ENCODE peak calls at places on chromosomes 2 and 18, in eight cellular contexts. G is breast epithelium, X is adrenal gland, W is PC-3, D is fibroblast of lung, J is uterus, C is H9, V is colonic mucosa. I is an unnamed sample. For H3K9me3, the result is how much of the 10 kb centered on the place peaks cover.

GRCh38 chr2:241721852-241722251 is 12.6 kb upstream of the D2HGDH start:
- DNase-seq in G (no peak), X (no peak), W (no peak), D (no peak), J (no peak), C (no peak), V (no peak), I (no peak)

GRCh38 chr2:28633739-28634138 is 117.9 kb upstream of the PPP1CB start:
- DNase-seq in G (no peak), X (no peak), W (peak), D (peak), J (peak), C (no peak), V (no peak), I (no peak)

GRCh38 chr18:76459687-76460350 is 35.2 kb downstream of the ZNF516 start:
- DNase-seq in G (no peak), X (peak), W (peak), D (peak), J (peak), C (peak), V (no peak), I (no peak)

GRCh38 chr2:200411831-200412230 is 98.0 kb downstream of the KCTD18 start:
- DNase-seq in G (no peak), X (no peak), W (no peak), D (peak), J (no peak), C (no peak), V (no peak), I (no peak)

GRCh38 chr2:48175254-48175653 is 269.0 kb upstream of the FBXO11 start:
- DNase-seq in G (no peak), X (no peak), W (peak), D (peak), J (no peak), C (no peak), V (no peak), I (no peak)

GRCh38 chr2:239776441-239777033 is 248.6 kb downstream of the NDUFA10 start:
- DNase-seq in G (no peak), X (no peak), W (no peak), D (no peak), J (no peak), C (peak), V (no peak), I (no peak)

GRCh38 chr18:76565238-76566173 is 70.5 kb upstream of the ZNF516 start:
- DNase-seq in G (peak), X (peak), W (peak), D (peak), J (peak), C (peak), V (peak), I (no peak)

GRCh38 chr2:28950941-28951630 is 30.0 kb upstream of the TOGARAM2 start:
- DNase-seq in G (no peak), X (no peak), W (peak), D (no peak), J (no peak), C (no peak), V (no peak), I (peak)

GRCh38 chr2:37263839-37264238 is 32.4 kb downstream of the NDUFAF7 start:
- DNase-seq in G (no peak), X (no peak), W (no peak), D (no peak), J (no peak), C (no peak), V (no peak), I (no peak)

GRCh38 chr2:162938387-162938786 is 99.8 kb upstream of the KCNH7 start:
- DNase-seq in G (no peak), X (no peak), W (no peak), D (no peak), J (no peak), C (peak), V (no peak), I (no peak)

GRCh38 chr18:59377938-59378337 is 18.9 kb upstream of the LMAN1 start:
- DNase-seq in G (no peak), X (no peak), W (no peak), D (no peak), J (no peak), C (no peak), V (no peak), I (no peak)

GRCh38 chr2:137944714-137945113 is 19.6 kb upstream of the HNMT start:
- DNase-seq in G (no peak), X (no peak), W (no peak), D (no peak), J (no peak), C (no peak), V (no peak), I (no peak)

GRCh38 chr2:174350018-174350417 is 15.3 kb downstream of the SP9 start:
- DNase-seq in G (no peak), X (no peak), W (peak), D (no peak), J (no peak), C (no peak), V (no peak), I (no peak)

GRCh38 chr2:37436324-37436723 is 91.9 kb downstream of the QPCT start:
- DNase-seq in G (no peak), X (no peak), W (no peak), D (no peak), J (no peak), C (no peak), V (no peak), I (no peak)

GRCh38 chr18:76672627-76673026 is 149.7 kb upstream of the ZNF236 start:
- DNase-seq in G (no peak), X (no peak), W (no peak), D (peak), J (peak), C (no peak), V (no peak), I (peak)

GRCh38 chr2:144006139-144006538 is 513.8 kb downstream of the ZEB2 start:
- DNase-seq in G (no peak), X (no peak), W (no peak), D (no peak), J (no peak), C (no peak), V (no peak), I (peak)

GRCh38 chr2:207054521-207054920 is 111.2 kb downstream of the KLF7 start:
- DNase-seq in G (no peak), X (no peak), W (peak), D (no peak), J (no peak), C (no peak), V (no peak), I (no peak)

GRCh38 chr18:21853020-21853419 is 112.4 kb downstream of the MIB1 start:
- DNase-seq in G (no peak), X (no peak), W (no peak), D (peak), J (no peak), C (no peak), V (no peak), I (no peak)

GRCh38 chr2:15941483-15941853 is 1.1 kb downstream of the MYCN start:
- DNase-seq in G (no peak), X (no peak), W (no peak), D (no peak), J (no peak), C (peak), V (peak), I (peak)

GRCh38 chr2:149146876-149147275 is 108.4 kb downstream of the LYPD6B start:
- DNase-seq in G (no peak), X (no peak), W (no peak), D (no peak), J (no peak), C (no peak), V (no peak), I (no peak)

GRCh38 chr2:71347517-71347916 is 15.9 kb downstream of the ZNF638 start:
- DNase-seq in G (no peak), X (no peak), W (peak), D (peak), J (no peak), C (no peak), V (no peak), I (no peak)

GRCh38 chr18:22934789-22935188 is 1.7 kb downstream of the RBBP8 start:
- DNase-seq in G (no peak), X (no peak), W (no peak), D (no peak), J (no peak), C (no peak), V (no peak), I (no peak)

GRCh38 chr2:235855011-235855410 is 313.2 kb downstream of the GBX2 start:
- DNase-seq in G (no peak), X (no peak), W (peak), D (no peak), J (no peak), C (no peak), V (no peak), I (no peak)

GRCh38 chr2:23803965-23804542 is 122.9 kb downstream of the ATAD2B start:
- DNase-seq in G (no peak), X (peak), W (peak), D (peak), J (peak), C (peak), V (no peak), I (peak)

GRCh38 chr2:181070119-181070833 is 89.9 kb downstream of the UBE2E3 start:
- DNase-seq in G (no peak), X (no peak), W (peak), D (peak), J (no peak), C (no peak), V (no peak), I (peak)

GRCh38 chr18:42437646-42438045 is 482.6 kb downstream of the PIK3C3 start:
- DNase-seq in G (no peak), X (peak), W (no peak), D (peak), J (no peak), C (no peak), V (no peak), I (no peak)

GRCh38 chr2:151614159-151614558 is 120.1 kb downstream of the NEB start:
- DNase-seq in G (no peak), X (no peak), W (no peak), D (no peak), J (no peak), C (no peak), V (no peak), I (no peak)
- H3K9me3 ChIP-seq in G (under half), X (under half), W (under half), D (under half), J (under half), C (under half), V (under half), I (under half)

DNA sequence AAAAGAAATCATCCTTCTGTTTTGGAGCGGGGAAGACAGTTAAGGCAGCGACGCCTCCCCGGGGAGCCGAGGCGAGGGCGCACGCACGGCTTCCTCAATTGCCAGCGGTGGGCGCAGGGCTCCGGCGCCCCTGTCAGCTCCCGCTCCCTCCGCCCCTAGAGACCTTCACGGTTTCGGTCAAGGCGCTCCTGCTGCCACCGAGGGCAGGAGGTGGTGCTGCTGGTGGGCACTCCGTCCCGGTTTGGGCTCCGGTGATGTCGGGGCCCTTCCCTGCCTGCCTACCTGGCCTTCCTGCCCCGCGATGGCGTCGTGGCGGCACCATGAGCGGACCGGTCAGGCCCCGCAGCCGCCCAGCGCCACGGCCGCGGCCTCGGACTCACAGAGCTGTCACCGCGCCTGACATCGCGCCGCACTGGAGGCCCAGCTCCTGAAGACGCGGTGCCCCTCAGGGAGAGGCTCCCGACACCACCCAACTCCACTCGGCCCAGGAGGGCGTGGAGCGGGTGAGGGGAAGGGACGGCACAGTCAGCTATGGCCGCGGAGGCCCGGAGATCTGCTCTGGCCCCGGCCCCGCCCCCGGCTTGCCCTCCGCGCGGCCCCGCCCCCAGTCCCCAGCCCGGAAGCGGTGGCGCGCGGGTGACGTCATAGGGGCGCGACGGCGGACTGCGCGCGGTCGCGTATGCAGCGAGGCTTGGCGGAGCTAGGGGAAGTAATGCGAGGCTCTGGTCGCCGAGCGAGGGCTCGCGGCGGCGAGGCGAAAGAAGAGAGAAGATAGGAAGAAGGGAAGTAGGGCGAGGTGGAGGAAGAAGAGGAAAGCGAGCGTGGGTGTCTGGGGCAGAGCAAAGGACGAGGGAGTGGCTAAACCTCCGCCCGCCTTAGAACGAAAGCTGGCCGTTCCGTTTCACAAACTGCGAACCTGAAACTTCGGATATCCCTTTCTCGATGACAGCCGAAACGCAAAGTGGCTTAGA is at the start of gene SLC35F5:
- DNase-seq in G (peak), X (peak), W (peak), D (peak), J (peak), C (peak), V (peak), I (peak)
- H3K9me3 ChIP-seq in G (under half), X (under half), W (under half), D (under half), J (under half), C (under half), V (under half), I (under half)

DNA sequence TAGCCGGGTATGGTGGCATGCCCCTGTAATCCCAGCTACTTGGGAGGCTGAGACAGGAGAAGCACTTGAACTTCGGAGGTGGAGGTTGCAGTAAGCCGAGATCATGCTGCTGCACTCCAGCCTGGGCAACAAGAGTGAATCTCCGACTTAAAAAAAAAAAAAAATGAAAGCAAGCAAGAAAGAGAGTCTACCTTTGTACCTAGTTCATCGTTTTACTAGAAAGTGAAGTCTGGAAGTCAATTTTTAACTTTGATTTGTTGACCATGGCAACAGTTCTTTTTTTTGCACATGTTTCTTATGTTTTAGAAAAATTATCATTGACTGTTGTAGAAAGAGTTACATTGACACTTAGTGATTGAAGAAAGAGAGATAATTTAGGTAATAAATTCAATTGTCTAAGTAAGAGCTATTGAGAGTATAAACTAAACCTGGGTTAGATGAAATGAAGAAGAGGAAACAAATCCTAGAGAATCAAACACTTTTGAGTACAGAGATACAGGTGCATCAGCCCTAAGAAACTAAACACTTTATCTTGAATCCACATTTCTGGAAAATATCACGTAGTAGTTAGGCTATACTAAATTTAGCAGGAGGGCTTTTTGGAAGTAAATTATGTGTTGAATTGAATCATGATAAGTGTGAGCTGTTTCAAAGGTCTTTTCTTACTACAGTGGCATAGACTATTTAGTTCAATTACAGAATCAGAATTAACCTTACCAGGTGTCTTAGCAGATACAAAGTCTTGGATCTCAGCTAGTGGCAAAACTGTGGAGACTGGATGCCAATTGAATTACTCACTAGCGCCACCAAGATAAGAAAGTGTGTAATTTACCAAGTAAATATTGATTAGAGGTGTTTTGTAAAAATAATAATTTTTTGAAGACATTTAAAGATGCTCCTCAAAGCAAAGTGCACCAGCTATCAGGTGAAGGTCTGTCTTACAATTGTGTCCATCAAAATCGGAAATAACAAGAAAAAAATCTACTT is 303.4 kb upstream of the NRXN1 start:
- DNase-seq in G (no peak), X (no peak), W (peak), D (no peak), J (no peak), C (no peak), V (no peak), I (no peak)
- H3K9me3 ChIP-seq in G (under half), X (under half), W (under half), D (under half), J (under half), C (under half), V (under half), I (under half)

GRCh38 chr2:89850881-89851582 is 1159.6 kb downstream of the RPIA start:
- DNase-seq in G (no peak), X (no peak), W (no peak), D (no peak), J (no peak), C (no peak), V (no peak), I (no peak)

GRCh38 chr2:89848114-89848513 is 1156.6 kb downstream of the RPIA start:
- DNase-seq in G (no peak), X (no peak), W (no peak), D (no peak), J (no peak), C (no peak), V (no peak), I (no peak)

GRCh38 chr2:89849731-89850130 is 1158.3 kb downstream of the RPIA start:
- DNase-seq in G (no peak), X (no peak), W (no peak), D (no peak), J (no peak), C (no peak), V (no peak), I (no peak)

GRCh38 chr2:89850481-89850880 is 1159.0 kb downstream of the RPIA start:
- DNase-seq in G (no peak), X (no peak), W (no peak), D (no peak), J (no peak), C (no peak), V (no peak), I (no peak)

DNA sequence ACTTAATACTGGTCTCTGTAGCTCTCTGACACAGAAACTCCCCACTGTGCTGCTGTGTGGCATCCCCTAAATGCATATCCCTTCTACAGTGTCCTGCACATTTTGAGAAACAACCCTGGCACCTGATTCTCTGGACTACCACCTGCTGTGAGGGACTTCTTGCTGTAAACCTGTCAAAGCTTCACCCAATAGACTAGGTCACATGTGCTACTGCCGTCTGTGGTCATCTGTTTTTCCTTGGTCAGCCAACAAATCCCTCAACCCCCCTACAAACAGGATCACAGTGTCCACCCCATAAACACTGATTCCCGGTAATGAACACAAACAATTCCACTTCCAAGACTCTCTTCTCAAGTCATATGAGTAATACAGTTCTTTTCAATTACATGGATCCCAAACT is 1157.3 kb downstream of the RPIA start:
- DNase-seq in G (no peak), X (no peak), W (no peak), D (no peak), J (no peak), C (no peak), V (no peak), I (no peak)
- H3K9me3 ChIP-seq in G (under half), X (under half), W (under half), D (under half), J (under half), C (half or more), V (under half), I (under half)

DNA sequence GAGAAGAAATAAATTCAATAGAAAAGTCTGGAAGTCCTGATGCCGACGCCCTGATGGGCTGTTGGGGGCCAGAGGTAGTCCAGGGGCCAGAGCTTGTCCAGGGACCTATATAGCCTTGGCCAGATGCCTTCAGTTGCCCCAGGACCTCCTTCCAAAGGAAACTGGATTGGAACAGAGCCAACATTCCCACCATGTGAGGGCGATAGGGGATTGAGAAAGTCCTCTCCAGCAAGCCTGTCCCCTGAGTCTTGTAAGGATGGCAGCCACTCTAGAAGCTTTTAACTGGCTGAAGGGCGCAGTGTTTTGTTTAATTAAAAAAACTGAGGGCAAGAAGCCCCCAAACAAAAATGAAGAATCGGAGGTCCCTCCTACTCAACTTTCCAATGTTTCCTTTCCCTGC is 54.9 kb upstream of the CDCA7 start:
- DNase-seq in G (no peak), X (no peak), W (no peak), D (no peak), J (no peak), C (peak), V (no peak), I (peak)
- H3K9me3 ChIP-seq in G (under half), X (under half), W (under half), D (under half), J (under half), C (under half), V (under half), I (under half)

GRCh38 chr2:66362651-66363050 is 72.3 kb upstream of the MEIS1 start:
- DNase-seq in G (no peak), X (no peak), W (no peak), D (no peak), J (no peak), C (no peak), V (no peak), I (peak)
- H3K9me3 ChIP-seq in G (under half), X (under half), W (under half), D (under half), J (under half), C (under half), V (under half), I (under half)

GRCh38 chr18:70827632-70828031 is 538.8 kb downstream of the SOCS6 start:
- DNase-seq in G (no peak), X (no peak), W (no peak), D (no peak), J (no peak), C (no peak), V (no peak), I (no peak)
- H3K9me3 ChIP-seq in G (under half), X (under half), W (under half), D (under half), J (under half), C (under half), V (under half), I (under half)

GRCh38 chr2:83972123-83972522 is 487.0 kb downstream of the SUCLG1 start:
- DNase-seq in G (no peak), X (no peak), W (peak), D (no peak), J (no peak), C (no peak), V (no peak), I (no peak)
- H3K9me3 ChIP-seq in G (under half), X (under half), W (under half), D (under half), J (under half), C (under half), V (under half), I (under half)

DNA sequence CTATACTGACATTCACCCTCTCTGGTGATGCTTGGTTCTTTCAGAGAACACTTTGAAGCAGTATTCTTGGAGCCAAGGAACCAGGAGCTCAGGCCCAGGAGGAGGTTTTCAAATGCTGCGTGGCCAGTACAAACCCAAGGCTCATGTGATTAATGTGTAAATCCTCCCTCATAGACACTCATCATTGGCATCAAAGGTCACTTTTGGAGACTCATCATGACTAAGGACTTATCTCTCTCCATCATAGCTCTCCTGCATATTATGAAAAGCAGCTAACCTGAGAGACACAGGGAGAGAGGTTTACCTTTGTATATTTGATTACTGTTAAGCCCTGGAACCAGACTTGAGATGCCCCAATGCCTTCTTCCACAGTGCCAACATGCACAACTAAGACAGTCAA is 115.3 kb upstream of the SRD5A2 start:
- DNase-seq in G (no peak), X (no peak), W (no peak), D (no peak), J (no peak), C (no peak), V (no peak), I (no peak)
- H3K9me3 ChIP-seq in G (under half), X (under half), W (under half), D (under half), J (under half), C (under half), V (under half), I (under half)